ENCODE peak calls at places on chromosomes 1 and 21, in nine cellular contexts. One of them, this sample, is unnamed.

GRCh38 chr1:168396508-168396907 is 115.8 kb downstream of the TBX19 start:
- DNase-seq in mucosa of gallbladder: no peak
- DNase-seq in NCI-H446 treated with DMSO at 0.1 percent for 48 hours: no peak
- DNase-seq in SK-N-DZ: no peak
- DNase-seq in right cardiac atrium: no peak
- DNase-seq in cardiac septum: no peak
- DNase-seq in NCI-H774: no peak
- DNase-seq in EH: no peak
- DNase-seq in activated CD4-positive, alpha-beta T cell treated with anti-CD3 and anti-CD28 coated beads, Interleukin-2, amount 50 U/mL, for 48 hours: no peak
- DNase-seq in this sample: no peak

GRCh38 chr1:26550946-26551345 is 21.4 kb downstream of the RPS6KA1 start:
- DNase-seq in mucosa of gallbladder: no peak
- DNase-seq in activated CD4-positive, alpha-beta T cell treated with anti-CD3 and anti-CD28 coated beads, Interleukin-2, amount 50 U/mL, for 48 hours: no peak
- DNase-seq in SK-N-DZ: no peak
- DNase-seq in cardiac septum: no peak
- DNase-seq in right cardiac atrium: no peak
- DNase-seq in NCI-H774: no peak
- DNase-seq in NCI-H446 treated with DMSO at 0.1 percent for 48 hours: no peak
- DNase-seq in EH: no peak
- DNase-seq in this sample: no peak

GRCh38 chr1:195733826-195734225 is 874.4 kb downstream of the KCNT2 start:
- DNase-seq in SK-N-DZ: peak; percentile 28
- DNase-seq in activated CD4-positive, alpha-beta T cell treated with anti-CD3 and anti-CD28 coated beads, Interleukin-2, amount 50 U/mL, for 48 hours: no peak
- DNase-seq in right cardiac atrium: no peak
- DNase-seq in cardiac septum: no peak
- DNase-seq in NCI-H774: no peak
- DNase-seq in EH: no peak
- DNase-seq in mucosa of gallbladder: no peak
- DNase-seq in NCI-H446 treated with DMSO at 0.1 percent for 48 hours: no peak
- DNase-seq in this sample: no peak

GRCh38 chr1:113980120-113980519 is 846 bp downstream of the OLFML3 start:
- DNase-seq in cardiac septum: no peak
- DNase-seq in NCI-H446 treated with DMSO at 0.1 percent for 48 hours: peak; percentile 10
- DNase-seq in SK-N-DZ: peak; percentile 61
- DNase-seq in NCI-H774: no peak
- DNase-seq in EH: peak; percentile 59
- DNase-seq in right cardiac atrium: peak; percentile 85
- DNase-seq in mucosa of gallbladder: no peak
- DNase-seq in activated CD4-positive, alpha-beta T cell treated with anti-CD3 and anti-CD28 coated beads, Interleukin-2, amount 50 U/mL, for 48 hours: no peak
- DNase-seq in this sample: peak; percentile 77

GRCh38 chr1:220113136-220113695 is 19.3 kb downstream of the IARS2 start:
- DNase-seq in right cardiac atrium: no peak
- DNase-seq in NCI-H774: no peak
- DNase-seq in EH: peak; percentile 35
- DNase-seq in activated CD4-positive, alpha-beta T cell treated with anti-CD3 and anti-CD28 coated beads, Interleukin-2, amount 50 U/mL, for 48 hours: no peak
- DNase-seq in NCI-H446 treated with DMSO at 0.1 percent for 48 hours: no peak
- DNase-seq in SK-N-DZ: no peak
- DNase-seq in mucosa of gallbladder: no peak
- DNase-seq in cardiac septum: no peak
- DNase-seq in this sample: no peak

GRCh38 chr1:100774370-100774769 is 54.8 kb downstream of the VCAM1 start:
- DNase-seq in mucosa of gallbladder: no peak
- DNase-seq in cardiac septum: no peak
- DNase-seq in right cardiac atrium: no peak
- DNase-seq in NCI-H446 treated with DMSO at 0.1 percent for 48 hours: no peak
- DNase-seq in EH: no peak
- DNase-seq in SK-N-DZ: no peak
- DNase-seq in NCI-H774: no peak
- DNase-seq in activated CD4-positive, alpha-beta T cell treated with anti-CD3 and anti-CD28 coated beads, Interleukin-2, amount 50 U/mL, for 48 hours: no peak
- DNase-seq in this sample: no peak

GRCh38 chr1:52603680-52604501 is 1.7 kb downstream of the GPX7 start:
- DNase-seq in activated CD4-positive, alpha-beta T cell treated with anti-CD3 and anti-CD28 coated beads, Interleukin-2, amount 50 U/mL, for 48 hours: no peak
- DNase-seq in NCI-H774: no peak
- DNase-seq in right cardiac atrium: no peak
- DNase-seq in NCI-H446 treated with DMSO at 0.1 percent for 48 hours: no peak
- DNase-seq in cardiac septum: no peak
- DNase-seq in SK-N-DZ: no peak
- DNase-seq in mucosa of gallbladder: no peak
- DNase-seq in EH: peak; percentile 58
- DNase-seq in this sample: no peak

GRCh38 chr21:16302851-16303282 is 573.1 kb downstream of the USP25 start:
- DNase-seq in EH: peak; percentile 5
- DNase-seq in NCI-H774: peak; percentile 23
- DNase-seq in NCI-H446 treated with DMSO at 0.1 percent for 48 hours: no peak
- DNase-seq in SK-N-DZ: no peak
- DNase-seq in cardiac septum: no peak
- DNase-seq in activated CD4-positive, alpha-beta T cell treated with anti-CD3 and anti-CD28 coated beads, Interleukin-2, amount 50 U/mL, for 48 hours: no peak
- DNase-seq in right cardiac atrium: peak; percentile 74
- DNase-seq in mucosa of gallbladder: peak; percentile 46
- DNase-seq in this sample: no peak

GRCh38 chr21:42644223-42645208 is 8.9 kb upstream of the PDE9A start:
- DNase-seq in mucosa of gallbladder: no peak
- DNase-seq in NCI-H446 treated with DMSO at 0.1 percent for 48 hours: no peak
- DNase-seq in activated CD4-positive, alpha-beta T cell treated with anti-CD3 and anti-CD28 coated beads, Interleukin-2, amount 50 U/mL, for 48 hours: no peak
- DNase-seq in cardiac septum: no peak
- DNase-seq in right cardiac atrium: peak; percentile 24
- DNase-seq in EH: peak; percentile 10
- DNase-seq in SK-N-DZ: no peak
- DNase-seq in NCI-H774: no peak
- DNase-seq in this sample: peak; percentile 30

GRCh38 chr1:7110306-7110705 is 325.1 kb downstream of the CAMTA1 start:
- DNase-seq in activated CD4-positive, alpha-beta T cell treated with anti-CD3 and anti-CD28 coated beads, Interleukin-2, amount 50 U/mL, for 48 hours: no peak
- DNase-seq in NCI-H774: no peak
- DNase-seq in EH: no peak
- DNase-seq in right cardiac atrium: no peak
- DNase-seq in NCI-H446 treated with DMSO at 0.1 percent for 48 hours: no peak
- DNase-seq in mucosa of gallbladder: no peak
- DNase-seq in SK-N-DZ: no peak
- DNase-seq in cardiac septum: no peak
- DNase-seq in this sample: no peak

GRCh38 chr1:70211536-70211935 is 6.2 kb upstream of the LRRC40 start:
- DNase-seq in SK-N-DZ: no peak
- DNase-seq in right cardiac atrium: no peak
- DNase-seq in NCI-H446 treated with DMSO at 0.1 percent for 48 hours: no peak
- DNase-seq in NCI-H774: no peak
- DNase-seq in mucosa of gallbladder: no peak
- DNase-seq in EH: no peak
- DNase-seq in cardiac septum: no peak
- DNase-seq in activated CD4-positive, alpha-beta T cell treated with anti-CD3 and anti-CD28 coated beads, Interleukin-2, amount 50 U/mL, for 48 hours: no peak
- DNase-seq in this sample: no peak

GRCh38 chr1:77271851-77272250 is 10.0 kb upstream of the AK5 start:
- DNase-seq in cardiac septum: no peak
- DNase-seq in NCI-H446 treated with DMSO at 0.1 percent for 48 hours: no peak
- DNase-seq in EH: peak; percentile 55
- DNase-seq in SK-N-DZ: no peak
- DNase-seq in mucosa of gallbladder: no peak
- DNase-seq in activated CD4-positive, alpha-beta T cell treated with anti-CD3 and anti-CD28 coated beads, Interleukin-2, amount 50 U/mL, for 48 hours: no peak
- DNase-seq in NCI-H774: no peak
- DNase-seq in right cardiac atrium: no peak
- DNase-seq in this sample: no peak

GRCh38 chr1:118258975-118259374 is 73.9 kb upstream of the SPAG17 start:
- DNase-seq in cardiac septum: no peak
- DNase-seq in NCI-H774: no peak
- DNase-seq in right cardiac atrium: no peak
- DNase-seq in activated CD4-positive, alpha-beta T cell treated with anti-CD3 and anti-CD28 coated beads, Interleukin-2, amount 50 U/mL, for 48 hours: no peak
- DNase-seq in NCI-H446 treated with DMSO at 0.1 percent for 48 hours: no peak
- DNase-seq in SK-N-DZ: no peak
- DNase-seq in EH: no peak
- DNase-seq in mucosa of gallbladder: no peak
- DNase-seq in this sample: no peak

GRCh38 chr1:204828352-204828850 is 42.3 kb upstream of the NFASC start:
- DNase-seq in EH: peak; percentile 78
- DNase-seq in mucosa of gallbladder: peak; percentile 44
- DNase-seq in activated CD4-positive, alpha-beta T cell treated with anti-CD3 and anti-CD28 coated beads, Interleukin-2, amount 50 U/mL, for 48 hours: peak; percentile 61
- DNase-seq in cardiac septum: peak; percentile 84
- DNase-seq in NCI-H774: peak; percentile 88
- DNase-seq in SK-N-DZ: peak; percentile 79
- DNase-seq in NCI-H446 treated with DMSO at 0.1 percent for 48 hours: peak; percentile 61
- DNase-seq in right cardiac atrium: peak; percentile 92
- DNase-seq in this sample: peak; percentile 80

GRCh38 chr1:188668083-188668482 is 1809.6 kb downstream of the BRINP3 start:
- DNase-seq in NCI-H774: no peak
- DNase-seq in cardiac septum: no peak
- DNase-seq in SK-N-DZ: no peak
- DNase-seq in mucosa of gallbladder: no peak
- DNase-seq in EH: no peak
- DNase-seq in NCI-H446 treated with DMSO at 0.1 percent for 48 hours: no peak
- DNase-seq in activated CD4-positive, alpha-beta T cell treated with anti-CD3 and anti-CD28 coated beads, Interleukin-2, amount 50 U/mL, for 48 hours: no peak
- DNase-seq in right cardiac atrium: no peak
- DNase-seq in this sample: no peak

GRCh38 chr1:225811622-225812487 is 1.9 kb downstream of the EPHX1 start:
- DNase-seq in activated CD4-positive, alpha-beta T cell treated with anti-CD3 and anti-CD28 coated beads, Interleukin-2, amount 50 U/mL, for 48 hours: no peak
- DNase-seq in NCI-H774: no peak
- DNase-seq in cardiac septum: no peak
- DNase-seq in EH: peak; percentile 6
- DNase-seq in mucosa of gallbladder: no peak
- DNase-seq in right cardiac atrium: peak; percentile 67
- DNase-seq in NCI-H446 treated with DMSO at 0.1 percent for 48 hours: peak; percentile 62
- DNase-seq in SK-N-DZ: no peak
- DNase-seq in this sample: no peak

GRCh38 chr1:205395616-205396015 is 26.2 kb downstream of the LEMD1 start:
- DNase-seq in EH: no peak
- DNase-seq in mucosa of gallbladder: no peak
- DNase-seq in activated CD4-positive, alpha-beta T cell treated with anti-CD3 and anti-CD28 coated beads, Interleukin-2, amount 50 U/mL, for 48 hours: no peak
- DNase-seq in right cardiac atrium: no peak
- DNase-seq in NCI-H446 treated with DMSO at 0.1 percent for 48 hours: no peak
- DNase-seq in NCI-H774: no peak
- DNase-seq in SK-N-DZ: no peak
- DNase-seq in cardiac septum: no peak
- DNase-seq in this sample: no peak

GRCh38 chr1:166164995-166165660 is 1.7 kb downstream of the FAM78B start:
- DNase-seq in NCI-H774: no peak
- DNase-seq in right cardiac atrium: peak; percentile 82
- DNase-seq in activated CD4-positive, alpha-beta T cell treated with anti-CD3 and anti-CD28 coated beads, Interleukin-2, amount 50 U/mL, for 48 hours: peak; percentile 22
- DNase-seq in SK-N-DZ: peak; percentile 54
- DNase-seq in mucosa of gallbladder: peak; percentile 25
- DNase-seq in NCI-H446 treated with DMSO at 0.1 percent for 48 hours: no peak
- DNase-seq in EH: peak; percentile 27
- DNase-seq in cardiac septum: no peak
- DNase-seq in this sample: peak; percentile 80

GRCh38 chr1:53346007-53346813 is 18.3 kb upstream of the LRP8 start:
- DNase-seq in NCI-H446 treated with DMSO at 0.1 percent for 48 hours: no peak
- DNase-seq in SK-N-DZ: no peak
- DNase-seq in activated CD4-positive, alpha-beta T cell treated with anti-CD3 and anti-CD28 coated beads, Interleukin-2, amount 50 U/mL, for 48 hours: no peak
- DNase-seq in EH: no peak
- DNase-seq in NCI-H774: no peak
- DNase-seq in cardiac septum: peak; percentile 31
- DNase-seq in right cardiac atrium: no peak
- DNase-seq in mucosa of gallbladder: no peak
- DNase-seq in this sample: peak; percentile 65

GRCh38 chr1:32988665-32989064 is 24.1 kb upstream of the RNF19B start:
- DNase-seq in NCI-H774: no peak
- DNase-seq in cardiac septum: no peak
- DNase-seq in NCI-H446 treated with DMSO at 0.1 percent for 48 hours: no peak
- DNase-seq in SK-N-DZ: no peak
- DNase-seq in activated CD4-positive, alpha-beta T cell treated with anti-CD3 and anti-CD28 coated beads, Interleukin-2, amount 50 U/mL, for 48 hours: no peak
- DNase-seq in mucosa of gallbladder: no peak
- DNase-seq in EH: peak; percentile 69
- DNase-seq in right cardiac atrium: peak; percentile 60
- DNase-seq in this sample: no peak

GRCh38 chr1:72282271-72282656 is at the start of gene NEGR1:
- DNase-seq in NCI-H446 treated with DMSO at 0.1 percent for 48 hours: peak; percentile 83
- DNase-seq in mucosa of gallbladder: peak; percentile 38
- DNase-seq in cardiac septum: no peak
- DNase-seq in right cardiac atrium: peak; percentile 87
- DNase-seq in SK-N-DZ: peak; percentile 66
- DNase-seq in activated CD4-positive, alpha-beta T cell treated with anti-CD3 and anti-CD28 coated beads, Interleukin-2, amount 50 U/mL, for 48 hours: no peak
- DNase-seq in NCI-H774: peak; percentile 43
- DNase-seq in EH: peak; percentile 80
- DNase-seq in this sample: peak; percentile 85

GRCh38 chr1:150537732-150538684 is 11.2 kb upstream of the ADAMTSL4 start:
- DNase-seq in mucosa of gallbladder: no peak
- DNase-seq in right cardiac atrium: peak; percentile 76
- DNase-seq in activated CD4-positive, alpha-beta T cell treated with anti-CD3 and anti-CD28 coated beads, Interleukin-2, amount 50 U/mL, for 48 hours: no peak
- DNase-seq in NCI-H774: no peak
- DNase-seq in SK-N-DZ: no peak
- DNase-seq in EH: peak; percentile 91
- DNase-seq in NCI-H446 treated with DMSO at 0.1 percent for 48 hours: no peak
- DNase-seq in cardiac septum: no peak
- DNase-seq in this sample: peak; percentile 47

GRCh38 chr1:177969825-177970371 is at the start of gene SEC16B:
- DNase-seq in mucosa of gallbladder: peak; percentile 82
- DNase-seq in right cardiac atrium: no peak
- DNase-seq in cardiac septum: no peak
- DNase-seq in activated CD4-positive, alpha-beta T cell treated with anti-CD3 and anti-CD28 coated beads, Interleukin-2, amount 50 U/mL, for 48 hours: no peak
- DNase-seq in SK-N-DZ: no peak
- DNase-seq in NCI-H774: no peak
- DNase-seq in EH: no peak
- DNase-seq in NCI-H446 treated with DMSO at 0.1 percent for 48 hours: no peak
- DNase-seq in this sample: no peak

GRCh38 chr1:211579434-211580302 is 707 bp upstream of the SLC30A1 start:
- DNase-seq in cardiac septum: no peak
- DNase-seq in NCI-H774: peak; percentile 70
- DNase-seq in EH: peak; percentile 59
- DNase-seq in right cardiac atrium: no peak
- DNase-seq in activated CD4-positive, alpha-beta T cell treated with anti-CD3 and anti-CD28 coated beads, Interleukin-2, amount 50 U/mL, for 48 hours: no peak
- DNase-seq in NCI-H446 treated with DMSO at 0.1 percent for 48 hours: no peak
- DNase-seq in SK-N-DZ: peak; percentile 56
- DNase-seq in mucosa of gallbladder: no peak
- DNase-seq in this sample: peak; percentile 98

GRCh38 chr1:66354311-66354922 is 179.5 kb upstream of the SGIP1 start:
- DNase-seq in EH: peak; percentile 94
- DNase-seq in activated CD4-positive, alpha-beta T cell treated with anti-CD3 and anti-CD28 coated beads, Interleukin-2, amount 50 U/mL, for 48 hours: no peak
- DNase-seq in cardiac septum: no peak
- DNase-seq in SK-N-DZ: peak; percentile 81
- DNase-seq in right cardiac atrium: no peak
- DNase-seq in mucosa of gallbladder: no peak
- DNase-seq in NCI-H446 treated with DMSO at 0.1 percent for 48 hours: no peak
- DNase-seq in NCI-H774: no peak
- DNase-seq in this sample: no peak

GRCh38 chr1:24635195-24635843 is 7.8 kb upstream of the SRRM1 start:
- DNase-seq in right cardiac atrium: no peak
- DNase-seq in cardiac septum: no peak
- DNase-seq in EH: peak; percentile 77
- DNase-seq in mucosa of gallbladder: no peak
- DNase-seq in NCI-H774: peak; percentile 12
- DNase-seq in NCI-H446 treated with DMSO at 0.1 percent for 48 hours: peak; percentile 51
- DNase-seq in activated CD4-positive, alpha-beta T cell treated with anti-CD3 and anti-CD28 coated beads, Interleukin-2, amount 50 U/mL, for 48 hours: no peak
- DNase-seq in SK-N-DZ: peak; percentile 50
- DNase-seq in this sample: no peak

GRCh38 chr1:25651036-25651640 is 34.5 kb downstream of the MAN1C1 start:
- DNase-seq in NCI-H774: no peak
- DNase-seq in EH: no peak
- DNase-seq in mucosa of gallbladder: no peak
- DNase-seq in activated CD4-positive, alpha-beta T cell treated with anti-CD3 and anti-CD28 coated beads, Interleukin-2, amount 50 U/mL, for 48 hours: no peak
- DNase-seq in SK-N-DZ: no peak
- DNase-seq in cardiac septum: no peak
- DNase-seq in NCI-H446 treated with DMSO at 0.1 percent for 48 hours: no peak
- DNase-seq in right cardiac atrium: no peak
- DNase-seq in this sample: no peak

GRCh38 chr1:65541161-65541560 is 120.7 kb downstream of the LEPR start:
- DNase-seq in NCI-H446 treated with DMSO at 0.1 percent for 48 hours: no peak
- DNase-seq in SK-N-DZ: no peak
- DNase-seq in EH: no peak
- DNase-seq in activated CD4-positive, alpha-beta T cell treated with anti-CD3 and anti-CD28 coated beads, Interleukin-2, amount 50 U/mL, for 48 hours: no peak
- DNase-seq in mucosa of gallbladder: no peak
- DNase-seq in NCI-H774: no peak
- DNase-seq in cardiac septum: no peak
- DNase-seq in right cardiac atrium: no peak
- DNase-seq in this sample: no peak

GRCh38 chr1:8823295-8823664 is 5.8 kb upstream of the RERE start:
- DNase-seq in cardiac septum: no peak
- DNase-seq in mucosa of gallbladder: no peak
- DNase-seq in NCI-H446 treated with DMSO at 0.1 percent for 48 hours: no peak
- DNase-seq in NCI-H774: no peak
- DNase-seq in SK-N-DZ: no peak
- DNase-seq in EH: no peak
- DNase-seq in right cardiac atrium: no peak
- DNase-seq in activated CD4-positive, alpha-beta T cell treated with anti-CD3 and anti-CD28 coated beads, Interleukin-2, amount 50 U/mL, for 48 hours: no peak
- DNase-seq in this sample: no peak

GRCh38 chr1:5986018-5986417 is 6.2 kb downstream of the NPHP4 start:
- DNase-seq in activated CD4-positive, alpha-beta T cell treated with anti-CD3 and anti-CD28 coated beads, Interleukin-2, amount 50 U/mL, for 48 hours: no peak
- DNase-seq in EH: no peak
- DNase-seq in NCI-H774: no peak
- DNase-seq in right cardiac atrium: peak; percentile 22
- DNase-seq in mucosa of gallbladder: no peak
- DNase-seq in SK-N-DZ: no peak
- DNase-seq in NCI-H446 treated with DMSO at 0.1 percent for 48 hours: no peak
- DNase-seq in cardiac septum: peak; percentile 3
- DNase-seq in this sample: peak; percentile 52